ENCODE peak calls at places on chromosomes 7 and 10, in ten cellular contexts. L is T-helper 22 cell, R is nephron progenitor cell, X is HTR-8/SVneo, M is non-pigmented ciliary epithelial cell, T is fibroblast of lung, K is transverse colon, C is GM04504, I is esophagus muscularis mucosa, J is skeletal muscle cell. Z is an unnamed sample.

GRCh38 chr7:17233643-17234397 is 64.6 kb upstream of the AHR start:
- DNase-seq in J (no peak), T (peak; percentile 17), X (no peak), M (no peak), K (no peak), I (no peak), C (peak; percentile 9), R (no peak), L (peak; percentile 58), Z (peak; percentile 49)

GRCh38 chr10:110978204-110978603 is 58.8 kb downstream of the SHOC2 start:
- DNase-seq in T (peak; percentile 67), X (no peak), R (no peak), I (no peak), K (no peak), J (no peak), L (no peak), M (no peak), C (no peak), Z (no peak)

GRCh38 chr7:95723583-95724180 is 48.7 kb upstream of the DYNC1I1 start:
- DNase-seq in T (peak; percentile 36), X (peak; percentile 10), C (peak; percentile 28), K (no peak), L (no peak), J (peak; percentile 5), I (no peak), R (peak; percentile 44), M (peak; percentile 3), Z (no peak)

GRCh38 chr10:96124230-96125141 is 5.6 kb upstream of the ZNF518A start:
- DNase-seq in J (peak; percentile 15), C (no peak), K (peak; percentile 63), T (peak; percentile 23), I (no peak), M (no peak), X (peak; percentile 26), R (peak; percentile 40), L (no peak), Z (no peak)

GRCh38 chr10:77639756-77640155 is 2.1 kb upstream of the KCNMA1 start:
- DNase-seq in M (no peak), K (no peak), I (no peak), L (no peak), T (no peak), R (no peak), C (no peak), X (no peak), J (no peak), Z (no peak)

GRCh38 chr10:88465765-88466164 is 117.4 kb downstream of the RNLS start:
- DNase-seq in X (no peak), J (no peak), M (no peak), R (no peak), L (no peak), T (no peak), I (no peak), C (no peak), K (no peak), Z (no peak)

GRCh38 chr10:101272229-101272868 is 43.1 kb upstream of the LBX1 start:
- DNase-seq in I (no peak), K (peak; percentile 61), T (peak; percentile 42), L (peak; percentile 18), X (peak; percentile 82), C (peak; percentile 24), M (peak; percentile 27), R (peak; percentile 78), J (no peak), Z (peak; percentile 45)

GRCh38 chr7:138500892-138501291 is 40.8 kb downstream of the TRIM24 start:
- DNase-seq in T (no peak), X (no peak), M (no peak), C (no peak), L (no peak), K (no peak), I (no peak), J (no peak), R (no peak), Z (no peak)

GRCh38 chr10:111360260-111360925 is 283.6 kb downstream of the ADRA2A start:
- DNase-seq in I (peak; percentile 50), K (peak; percentile 30), X (peak; percentile 26), C (peak; percentile 23), M (no peak), J (no peak), L (no peak), R (peak; percentile 33), T (no peak), Z (no peak)

GRCh38 chr10:116211682-116212081 is 61.3 kb downstream of the GFRA1 start:
- DNase-seq in X (peak; percentile 21), T (peak; percentile 91), L (no peak), J (peak; percentile 53), I (no peak), R (no peak), C (peak; percentile 64), M (peak; percentile 76), K (no peak), Z (no peak)

GRCh38 chr7:99372275-99373085 is 2.0 kb upstream of the ARPC1B start:
- DNase-seq in I (no peak), X (no peak), L (no peak), T (peak; percentile 45), C (no peak), R (peak; percentile 42), J (no peak), M (no peak), K (peak; percentile 57), Z (peak; percentile 50)

GRCh38 chr7:4013793-4014192 is 668.3 kb upstream of the FOXK1 start:
- DNase-seq in T (no peak), M (no peak), L (no peak), C (no peak), R (no peak), K (no peak), I (no peak), X (no peak), J (no peak), Z (no peak)

GRCh38 chr10:132891994-132892393 is 50.4 kb downstream of the CFAP46 start:
- DNase-seq in L (no peak), M (no peak), C (peak; percentile 18), I (no peak), T (peak; percentile 25), R (no peak), K (no peak), X (no peak), J (no peak), Z (no peak)

GRCh38 chr10:104707602-104708160 is 66.6 kb downstream of the SORCS3 start:
- DNase-seq in M (no peak), C (no peak), J (no peak), L (no peak), K (no peak), I (no peak), T (no peak), X (no peak), R (no peak), Z (no peak)

GRCh38 chr7:36208997-36209813 is 56.2 kb downstream of the EEPD1 start:
- DNase-seq in X (no peak), I (no peak), K (no peak), C (no peak), M (no peak), L (peak; percentile 54), T (peak; percentile 23), J (no peak), R (no peak), Z (no peak)

GRCh38 chr10:102616071-102616770 is 28.1 kb upstream of the TRIM8 start:
- DNase-seq in X (no peak), T (no peak), C (no peak), M (no peak), K (peak; percentile 47), L (no peak), R (no peak), I (no peak), J (no peak), Z (no peak)

GRCh38 chr7:141704741-141705140 is 2.8 kb upstream of the DENND11 start:
- DNase-seq in M (no peak), J (no peak), I (no peak), L (no peak), R (no peak), K (no peak), X (no peak), C (no peak), T (no peak), Z (no peak)

GRCh38 chr7:116259821-116260440 is 49.6 kb downstream of the TES start:
- DNase-seq in I (no peak), M (peak; percentile 78), X (peak; percentile 37), C (peak; percentile 51), L (no peak), T (peak; percentile 88), J (peak; percentile 64), R (no peak), K (no peak), Z (no peak)

GRCh38 chr7:42495251-42495650 is 258.2 kb upstream of the GLI3 start:
- DNase-seq in K (no peak), T (peak; percentile 74), M (no peak), J (no peak), R (no peak), I (no peak), C (no peak), L (no peak), X (no peak), Z (no peak)

GRCh38 chr7:118689403-118689802 is 464.9 kb downstream of the ANKRD7 start:
- DNase-seq in J (no peak), L (no peak), T (no peak), C (no peak), X (no peak), M (no peak), K (no peak), R (no peak), I (no peak), Z (no peak)

GRCh38 chr10:125057158-125058001 is 103.0 kb downstream of the CTBP2 start:
- DNase-seq in K (peak; percentile 60), T (peak; percentile 94), J (peak; percentile 79), C (peak; percentile 87), X (no peak), I (peak; percentile 94), R (peak; percentile 50), L (no peak), M (peak; percentile 91), Z (no peak)

GRCh38 chr7:12089951-12090756 is 120.9 kb upstream of the TMEM106B start:
- DNase-seq in X (no peak), M (no peak), L (no peak), I (no peak), K (no peak), T (no peak), R (no peak), C (no peak), J (no peak), Z (no peak)

GRCh38 chr10:239109-239508 is 103.9 kb downstream of the ZMYND11 start:
- DNase-seq in X (peak; percentile 35), C (no peak), L (no peak), K (no peak), J (no peak), I (no peak), T (peak; percentile 86), R (no peak), M (no peak), Z (no peak)

GRCh38 chr7:24847754-24848153 is 90.5 kb upstream of the GSDME start:
- DNase-seq in L (no peak), X (no peak), I (no peak), T (no peak), M (no peak), R (no peak), J (no peak), C (no peak), K (no peak), Z (no peak)

GRCh38 chr10:70055550-70055949 is 2.9 kb downstream of the MACROH2A2 start:
- DNase-seq in C (no peak), X (no peak), T (peak; percentile 44), L (no peak), M (peak; percentile 3), J (peak; percentile 4), R (no peak), I (no peak), K (no peak), Z (no peak)

GRCh38 chr10:123904834-123905409 is 13.3 kb upstream of the CPXM2 start:
- DNase-seq in I (no peak), K (no peak), T (no peak), X (no peak), L (no peak), M (no peak), J (no peak), R (no peak), C (no peak), Z (no peak)